ENCODE peak calls at places on chromosomes 16 and 17, in nine cellular contexts. Z is NB4, H is WTC11, F is heart right ventricle, N is Calu3, C is IMR-90, D is neural crest cell, L is keratinocyte, P is astrocyte of the spinal cord. I is an unnamed sample.
A peak's percentile ranks its signal among the peaks of the same experiment; 100 is the strongest.

GRCh38 chr16:31489616-31490584 is 7.0 kb downstream of the SLC5A2 start:
- DNase-seq in F (no peak), D (no peak), P (no peak), H (no peak), C (no peak), L (no peak), N (no peak), Z (no peak), I (no peak)

GRCh38 chr17:46072998-46073397 is 73.9 kb downstream of the STH start:
- DNase-seq in Z (no peak), F (no peak), L (no peak), P (peak; percentile 72), C (peak; percentile 80), H (no peak), D (no peak), N (no peak), I (no peak)

GRCh38 chr17:79913451-79913850 is 74.2 kb upstream of the CBX4 start:
- DNase-seq in L (no peak), P (no peak), F (no peak), H (no peak), N (no peak), C (no peak), D (no peak), Z (no peak), I (no peak)

GRCh38 chr16:16025214-16025968 is 76.0 kb downstream of the ABCC1 start:
- DNase-seq in N (no peak), D (no peak), P (peak; percentile 97), Z (no peak), H (no peak), C (peak; percentile 97), L (no peak), F (peak; percentile 19), I (no peak)

GRCh38 chr16:69397821-69398521 is 12.2 kb upstream of the TERF2 start:
- DNase-seq in L (no peak), Z (peak; percentile 51), C (peak; percentile 78), F (peak; percentile 70), H (peak; percentile 53), D (peak; percentile 29), P (peak; percentile 81), N (peak; percentile 58), I (peak; percentile 56)

GRCh38 chr17:77089118-77089477 is 51.7 kb upstream of the SEC14L1 start:
- DNase-seq in L (no peak), P (no peak), Z (peak; percentile 29), F (no peak), H (no peak), N (peak; percentile 9), C (no peak), D (no peak), I (no peak)

GRCh38 chr17:42135664-42136653 is 13.4 kb downstream of the HSPB9 start:
- DNase-seq in F (peak; percentile 79), N (peak; percentile 90), H (peak; percentile 69), P (peak; percentile 46), L (no peak), D (no peak), Z (peak; percentile 50), C (peak; percentile 85), I (no peak)

GRCh38 chr16:85335584-85336492 is 223.6 kb upstream of the CIBAR2 start:
- DNase-seq in D (no peak), F (no peak), H (no peak), C (peak; percentile 52), L (no peak), Z (peak; percentile 24), P (peak; percentile 27), N (no peak), I (no peak)

GRCh38 chr16:62224810-62225209 is 188.6 kb upstream of the CDH8 start:
- DNase-seq in F (no peak), D (no peak), C (no peak), H (no peak), Z (no peak), P (no peak), L (no peak), N (no peak), I (no peak)

DNA sequence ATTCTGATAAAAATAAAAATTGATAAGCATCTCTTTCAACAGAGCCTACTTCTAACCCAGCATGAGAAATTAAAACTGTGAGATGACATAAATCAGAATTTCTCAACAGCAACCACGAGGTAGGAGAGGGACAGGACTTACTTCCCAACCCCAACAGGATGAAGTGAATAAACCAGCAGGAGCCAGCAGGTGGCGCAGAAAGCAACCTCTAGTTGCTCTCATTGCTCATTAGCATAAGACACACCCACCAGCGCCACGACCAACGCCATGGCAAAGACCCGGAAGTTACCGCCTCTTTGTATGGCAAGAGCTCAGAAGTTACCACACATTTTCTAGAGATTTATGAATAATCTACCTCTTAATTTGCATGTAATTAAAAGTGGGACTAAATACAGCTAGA is 189.4 kb upstream of the CDH8 start:
- DNase-seq in D (peak; percentile 65), L (peak; percentile 71), Z (peak; percentile 90), F (peak; percentile 47), P (peak; percentile 18), H (peak; percentile 94), N (no peak), C (no peak), I (peak; percentile 37)
- TF ChIP-seq CTCF in D (peak; percentile 70), L (peak; percentile 68), Z (peak; percentile 74), F (peak; percentile 47), P (peak; percentile 30), H (peak; percentile 77), N (no peak), C (no peak), I (peak; percentile 14)

DNA sequence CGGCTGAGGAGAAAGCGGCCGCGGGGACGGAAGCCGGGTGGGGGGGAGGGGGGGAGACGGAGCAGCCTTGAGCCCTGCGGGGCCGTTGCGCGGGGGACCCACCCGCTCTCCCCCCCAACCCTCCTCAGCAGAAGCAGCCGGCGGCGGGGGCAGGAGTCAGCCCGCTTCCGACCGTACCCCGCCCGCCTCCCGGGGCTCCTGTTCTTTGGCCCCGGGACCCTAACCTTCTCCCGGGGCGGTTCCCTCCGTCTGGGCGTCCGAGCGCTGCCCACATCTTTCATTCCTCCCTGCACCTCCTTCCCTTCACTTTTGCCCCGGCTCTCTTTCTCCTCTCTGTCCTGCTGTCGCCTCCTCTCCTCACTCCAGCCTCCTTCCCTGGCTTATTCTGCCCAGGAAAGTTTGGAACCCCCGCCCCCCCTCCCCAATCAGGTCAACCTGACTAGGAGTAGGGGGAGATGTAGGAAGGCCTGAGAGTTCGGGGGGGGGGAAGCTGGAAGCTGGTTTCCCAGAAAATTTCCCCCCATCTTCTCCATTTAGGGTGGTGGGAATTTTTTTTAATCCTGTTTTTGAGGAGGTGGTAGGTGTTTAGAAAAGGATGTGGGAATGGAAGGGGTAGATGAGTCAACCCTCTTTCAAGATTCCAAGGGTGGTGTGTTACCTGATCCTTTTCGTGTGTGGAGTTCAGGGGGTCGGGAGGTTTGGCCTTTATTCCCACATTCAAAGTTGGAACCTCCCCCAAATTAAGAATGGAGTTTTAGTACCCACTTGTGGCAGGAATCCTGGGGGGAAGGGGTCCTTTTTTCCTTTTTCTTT is 427 bp upstream of the NLK start:
- DNase-seq in P (no peak), N (no peak), C (peak; percentile 31), L (no peak), F (no peak), Z (no peak), D (no peak), H (no peak), I (no peak)
- TF ChIP-seq CTCF in P (no peak), N (no peak), C (no peak), L (no peak), F (no peak), Z (no peak), D (no peak), H (no peak), I (no peak)

GRCh38 chr16:58837950-58838349 is 103.8 kb upstream of the GOT2 start:
- DNase-seq in F (no peak), L (no peak), H (no peak), C (no peak), D (no peak), N (no peak), P (no peak), Z (no peak), I (no peak)
- TF ChIP-seq CTCF in F (no peak), L (no peak), H (no peak), C (no peak), D (no peak), N (no peak), P (no peak), Z (no peak), I (no peak)

DNA sequence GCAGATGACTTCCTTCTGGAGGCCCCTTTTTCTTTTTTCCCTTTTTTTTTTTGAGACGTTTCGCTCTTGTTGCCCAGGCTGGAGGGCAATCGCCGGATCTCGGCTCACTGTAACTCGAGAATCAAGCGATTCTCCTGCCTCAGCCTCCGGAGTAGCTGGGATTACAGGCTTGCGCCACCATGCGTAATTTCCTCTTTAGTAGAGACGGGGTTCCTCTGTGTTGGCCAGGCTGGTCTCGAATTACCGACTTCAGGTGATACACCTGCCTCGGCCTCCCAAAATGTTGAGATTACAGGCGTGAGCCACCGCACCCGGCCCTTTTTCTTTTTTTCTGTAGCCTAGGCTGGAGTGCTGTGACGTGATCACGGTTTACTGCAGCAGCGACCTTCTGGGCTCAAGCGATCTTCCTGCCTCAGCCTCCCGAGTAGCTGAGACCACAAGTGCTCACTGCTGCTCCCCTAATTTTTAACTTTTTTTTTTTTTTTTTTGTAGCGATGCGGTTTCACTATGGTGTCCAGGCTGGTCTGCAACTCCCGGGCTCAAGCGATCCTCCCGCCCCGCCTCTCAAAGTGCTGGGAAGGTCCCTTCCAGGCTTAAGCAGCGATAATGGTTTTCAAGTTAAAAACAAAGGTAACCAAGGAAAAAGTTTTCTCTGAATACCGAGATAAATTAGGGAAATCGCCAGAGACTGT is 956 bp upstream of the IST1 start:
- DNase-seq in N (peak; percentile 63), Z (peak; percentile 86), H (peak; percentile 64), P (peak; percentile 70), D (peak; percentile 23), F (peak; percentile 49), C (peak; percentile 76), L (no peak), I (no peak)
- TF ChIP-seq CTCF in N (no peak), Z (peak; percentile 11), H (no peak), P (peak; percentile 23), D (no peak), F (no peak), C (peak; percentile 19), L (no peak), I (no peak)

DNA sequence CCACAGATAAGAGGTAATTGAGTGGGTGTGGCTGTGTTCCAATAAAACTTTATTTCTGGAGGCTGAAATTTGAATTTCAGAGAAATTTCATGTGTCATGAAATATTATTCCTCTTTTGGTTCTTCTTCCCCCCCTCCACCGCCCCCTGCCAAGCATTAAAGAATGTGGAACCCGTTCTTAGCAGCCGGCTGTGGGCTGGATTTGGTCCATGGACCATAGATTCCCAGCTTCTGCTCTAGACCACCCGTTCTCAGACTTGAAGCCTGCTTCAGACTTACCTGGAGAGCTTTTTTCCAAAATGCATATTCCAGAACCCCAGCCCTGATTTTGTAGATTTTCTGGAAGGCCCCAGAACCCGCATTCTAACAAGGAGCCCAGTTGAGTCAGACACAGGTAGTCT is 15.1 kb upstream of the LASP1NB start:
- DNase-seq in H (no peak), F (no peak), Z (no peak), D (no peak), L (no peak), P (no peak), N (no peak), C (no peak), I (no peak)
- TF ChIP-seq CTCF in H (no peak), F (no peak), Z (no peak), D (no peak), L (no peak), P (no peak), N (no peak), C (no peak), I (no peak)

I was measured in mesothelial cell of epicardium.